ENCODE peak calls at places on chromosomes 16 and 17, in nine cellular contexts. S is foreskin fibroblast, B is adrenal gland, H is spleen, M is astrocyte of the spinal cord, Y is AG04450, G is BJ, W is uterus, A is left lung. V is an unnamed sample.

GRCh38 chr16:23227529-23227928 is 45.0 kb downstream of the SCNN1G start:
- DNase-seq in S (no peak), B (no peak), H (no peak), M (no peak), Y (no peak), G (no peak), W (no peak), A (no peak), V (no peak)

GRCh38 chr17:2436516-2436915 is 35.7 kb upstream of the MNT start:
- DNase-seq in S (no peak), B (no peak), H (no peak), M (no peak), Y (no peak), G (no peak), W (no peak), A (no peak), V (no peak)

GRCh38 chr17:81712468-81713003 is 452 bp downstream of the SLC25A10 start:
- DNase-seq in S (peak), B (no peak), H (no peak), M (no peak), Y (no peak), G (no peak), W (no peak), A (no peak), V (no peak)

GRCh38 chr17:82287849-82288601 is 14.5 kb upstream of the CSNK1D start:
- DNase-seq in S (peak), B (peak), H (no peak), M (peak), Y (peak), G (peak), W (peak), A (peak), V (no peak)

GRCh38 chr16:11224096-11224893 is 31.7 kb downstream of the SOCS1 start:
- DNase-seq in S (peak), B (peak), H (peak), M (no peak), Y (no peak), G (no peak), W (peak), A (peak), V (no peak)

GRCh38 chr16:47732122-47732805 is 271.1 kb downstream of the PHKB start:
- DNase-seq in S (peak), B (no peak), H (no peak), M (no peak), Y (peak), G (peak), W (no peak), A (no peak), V (peak)

GRCh38 chr16:89207993-89208392 is 7.7 kb upstream of the SLC22A31 start:
- DNase-seq in S (no peak), B (no peak), H (no peak), M (no peak), Y (no peak), G (no peak), W (no peak), A (no peak), V (no peak)

GRCh38 chr16:82152192-82152591 is 17.8 kb downstream of the MPHOSPH6 start:
- DNase-seq in S (no peak), B (no peak), H (no peak), M (no peak), Y (peak), G (no peak), W (no peak), A (no peak), V (no peak)

GRCh38 chr17:42281571-42282096 is 5.4 kb upstream of the STAT5B start:
- DNase-seq in S (no peak), B (peak), H (no peak), M (no peak), Y (no peak), G (no peak), W (no peak), A (no peak), V (no peak)

GRCh38 chr17:3534881-3535252 is 22.7 kb downstream of the TRPV3 start:
- DNase-seq in S (peak), B (peak), H (peak), M (peak), Y (no peak), G (no peak), W (no peak), A (no peak), V (no peak)

GRCh38 chr16:19014456-19014855 is 30.7 kb downstream of the TMC7 start:
- DNase-seq in S (no peak), B (no peak), H (no peak), M (no peak), Y (no peak), G (no peak), W (no peak), A (no peak), V (no peak)

GRCh38 chr17:1714980-1715802 is 5.0 kb upstream of the TLCD2 start:
- DNase-seq in S (peak), B (peak), H (peak), M (peak), Y (peak), G (peak), W (peak), A (peak), V (peak)

GRCh38 chr17:596763-597644 is 117.6 kb downstream of the VPS53 start:
- DNase-seq in S (peak), B (no peak), H (no peak), M (peak), Y (no peak), G (no peak), W (no peak), A (no peak), V (no peak)

GRCh38 chr17:19457046-19457445 is 46.0 kb downstream of the RNF112 start:
- DNase-seq in S (no peak), B (no peak), H (no peak), M (no peak), Y (no peak), G (no peak), W (no peak), A (no peak), V (no peak)

GRCh38 chr16:62913333-62913732 is 877.1 kb upstream of the CDH8 start:
- DNase-seq in S (no peak), B (no peak), H (no peak), M (no peak), Y (no peak), G (no peak), W (no peak), A (no peak), V (no peak)

GRCh38 chr16:74522160-74522559 is 84.8 kb downstream of the GLG1 start:
- DNase-seq in S (no peak), B (no peak), H (no peak), M (no peak), Y (no peak), G (no peak), W (no peak), A (no peak), V (no peak)

GRCh38 chr17:41547378-41547841 is 19.3 kb upstream of the KRT19 start:
- DNase-seq in S (no peak), B (no peak), H (no peak), M (no peak), Y (no peak), G (no peak), W (peak), A (no peak), V (no peak)

GRCh38 chr16:87465306-87465705 is 27.5 kb downstream of the ZCCHC14 start:
- DNase-seq in S (peak), B (peak), H (no peak), M (peak), Y (peak), G (peak), W (peak), A (peak), V (peak)

GRCh38 chr17:76736349-76737081 is 616 bp downstream of the SRSF2 start:
- DNase-seq in S (peak), B (peak), H (peak), M (peak), Y (no peak), G (no peak), W (peak), A (peak), V (no peak)

GRCh38 chr16:70402916-70403659 is 35.8 kb downstream of the ST3GAL2 start:
- DNase-seq in S (peak), B (no peak), H (no peak), M (no peak), Y (no peak), G (no peak), W (no peak), A (no peak), V (peak)

GRCh38 chr17:55496094-55496881 is 15.0 kb downstream of the SMIM36 start:
- DNase-seq in S (peak), B (no peak), H (no peak), M (peak), Y (peak), G (no peak), W (no peak), A (no peak), V (peak)

GRCh38 chr16:82331397-82331796 is 161.4 kb upstream of the MPHOSPH6 start:
- DNase-seq in S (no peak), B (no peak), H (no peak), M (no peak), Y (no peak), G (no peak), W (no peak), A (no peak), V (no peak)

GRCh38 chr17:67441052-67441738 is 64.1 kb downstream of the PITPNC1 start:
- DNase-seq in S (peak), B (peak), H (no peak), M (peak), Y (peak), G (peak), W (peak), A (no peak), V (no peak)

GRCh38 chr16:11819798-11820197 is 22.7 kb upstream of the ZC3H7A start:
- DNase-seq in S (no peak), B (no peak), H (no peak), M (no peak), Y (no peak), G (no peak), W (no peak), A (no peak), V (no peak)

GRCh38 chr16:58459344-58460218 is 40.4 kb upstream of the NDRG4 start:
- DNase-seq in S (peak), B (peak), H (no peak), M (peak), Y (no peak), G (no peak), W (peak), A (no peak), V (no peak)

GRCh38 chr17:56096026-56096807 is 57.1 kb upstream of the ANKFN1 start:
- DNase-seq in S (peak), B (no peak), H (no peak), M (peak), Y (no peak), G (no peak), W (no peak), A (no peak), V (no peak)

GRCh38 chr16:71263581-71263980 is 25.6 kb downstream of the CMTR2 start:
- DNase-seq in S (no peak), B (no peak), H (no peak), M (no peak), Y (no peak), G (no peak), W (no peak), A (no peak), V (no peak)

GRCh38 chr16:86225905-86226371 is 284.4 kb upstream of the FOXF1 start:
- DNase-seq in S (no peak), B (no peak), H (peak), M (no peak), Y (no peak), G (no peak), W (no peak), A (peak), V (no peak)

GRCh38 chr16:4194661-4195060 is 47.2 kb downstream of the SRL start:
- DNase-seq in S (no peak), B (no peak), H (no peak), M (no peak), Y (no peak), G (no peak), W (no peak), A (peak), V (no peak)

GRCh38 chr16:53922067-53922804 is 218.3 kb downstream of the FTO start:
- DNase-seq in S (no peak), B (no peak), H (no peak), M (no peak), Y (no peak), G (no peak), W (no peak), A (no peak), V (no peak)

GRCh38 chr17:74424658-74425057 is 7.2 kb upstream of the GPRC5C start:
- DNase-seq in S (no peak), B (no peak), H (no peak), M (no peak), Y (no peak), G (no peak), W (no peak), A (no peak), V (no peak)

GRCh38 chr16:75218256-75219076 is at the start of gene CTRB1:
- DNase-seq in S (no peak), B (peak), H (no peak), M (no peak), Y (no peak), G (no peak), W (no peak), A (no peak), V (no peak)

DNA sequence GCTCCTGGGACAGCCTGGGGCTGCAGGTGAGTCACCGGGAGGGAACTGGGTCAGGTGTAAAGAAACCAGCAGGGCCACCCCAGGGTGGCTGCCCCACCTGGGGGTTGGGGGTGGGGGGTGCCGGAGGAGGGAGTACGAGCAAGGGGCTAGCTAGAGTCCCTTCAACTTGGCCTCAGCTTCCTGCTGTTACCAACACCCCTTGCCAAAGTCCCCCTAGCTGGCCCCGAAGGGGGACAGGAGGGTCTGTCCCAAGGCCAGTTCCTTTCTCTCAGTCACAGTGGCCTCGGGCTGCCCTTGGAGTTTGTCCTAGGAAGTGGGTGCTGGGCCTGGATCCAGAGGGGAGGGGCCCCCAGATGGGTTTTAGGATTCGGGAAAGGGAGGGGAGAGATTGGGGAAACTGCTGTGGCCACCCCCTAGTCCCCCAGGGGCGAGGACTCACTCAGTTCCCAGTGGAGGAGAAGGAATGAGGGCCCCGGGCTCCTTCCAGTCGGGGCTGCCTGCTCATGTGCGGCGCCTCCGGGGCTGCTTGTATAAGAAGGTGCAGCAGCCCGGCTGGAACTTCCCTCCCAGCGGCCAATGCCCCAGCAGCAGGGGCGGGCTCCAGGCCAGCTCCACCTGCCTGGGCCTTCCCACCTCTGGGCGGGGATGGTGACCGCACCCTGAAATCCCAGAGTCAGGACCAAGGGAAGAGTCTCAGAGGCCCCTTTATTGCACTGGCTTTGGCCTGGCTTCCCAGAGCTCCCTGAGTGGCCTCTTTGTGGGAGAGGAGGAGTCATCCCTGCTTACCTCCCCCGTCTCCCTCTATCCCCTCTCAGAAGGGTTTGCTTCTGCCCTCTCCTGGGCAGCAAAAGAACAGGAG is 7.3 kb downstream of the ARHGAP27 start:
- DNase-seq in S (peak), B (no peak), H (peak), M (peak), Y (peak), G (no peak), W (no peak), A (peak), V (peak)
- H3K4me3 ChIP-seq in S (no peak), B (no peak), H (no peak), M (no peak), Y (no peak), G (no peak), W (no peak), A (peak), V (no peak)

GRCh38 chr17:30210901-30211300 is 24.6 kb downstream of the SLC6A4 start:
- DNase-seq in S (no peak), B (no peak), H (peak), M (no peak), Y (no peak), G (no peak), W (no peak), A (no peak), V (no peak)

GRCh38 chr17:30210366-30210765 is 25.1 kb downstream of the SLC6A4 start:
- DNase-seq in S (no peak), B (no peak), H (peak), M (no peak), Y (no peak), G (no peak), W (no peak), A (no peak), V (no peak)

GRCh38 chr17:30208214-30208613 is 27.3 kb downstream of the SLC6A4 start:
- DNase-seq in S (no peak), B (no peak), H (no peak), M (no peak), Y (no peak), G (no peak), W (no peak), A (no peak), V (no peak)

GRCh38 chr17:30211371-30211770 is 24.1 kb downstream of the SLC6A4 start:
- DNase-seq in S (no peak), B (no peak), H (peak), M (no peak), Y (no peak), G (no peak), W (no peak), A (no peak), V (no peak)

GRCh38 chr17:30207655-30208054 is 27.8 kb downstream of the SLC6A4 start:
- DNase-seq in S (no peak), B (no peak), H (peak), M (no peak), Y (no peak), G (no peak), W (no peak), A (no peak), V (no peak)
- H3K4me3 ChIP-seq in S (no peak), B (no peak), H (no peak), M (no peak), Y (no peak), G (no peak), W (no peak), A (no peak), V (no peak)

GRCh38 chr16:51759999-51760398 is 608.9 kb upstream of the SALL1 start:
- DNase-seq in S (no peak), B (no peak), H (no peak), M (no peak), Y (no peak), G (no peak), W (no peak), A (no peak), V (no peak)
- H3K4me3 ChIP-seq in S (no peak), B (no peak), H (no peak), M (no peak), Y (no peak), G (no peak), W (no peak), A (no peak), V (no peak)

GRCh38 chr17:14429084-14429483 is 128.2 kb downstream of the HS3ST3B1 start:
- DNase-seq in S (no peak), B (no peak), H (no peak), M (no peak), Y (no peak), G (no peak), W (no peak), A (no peak), V (no peak)
- H3K4me3 ChIP-seq in S (no peak), B (no peak), H (peak), M (no peak), Y (no peak), G (no peak), W (no peak), A (no peak), V (no peak)

DNA sequence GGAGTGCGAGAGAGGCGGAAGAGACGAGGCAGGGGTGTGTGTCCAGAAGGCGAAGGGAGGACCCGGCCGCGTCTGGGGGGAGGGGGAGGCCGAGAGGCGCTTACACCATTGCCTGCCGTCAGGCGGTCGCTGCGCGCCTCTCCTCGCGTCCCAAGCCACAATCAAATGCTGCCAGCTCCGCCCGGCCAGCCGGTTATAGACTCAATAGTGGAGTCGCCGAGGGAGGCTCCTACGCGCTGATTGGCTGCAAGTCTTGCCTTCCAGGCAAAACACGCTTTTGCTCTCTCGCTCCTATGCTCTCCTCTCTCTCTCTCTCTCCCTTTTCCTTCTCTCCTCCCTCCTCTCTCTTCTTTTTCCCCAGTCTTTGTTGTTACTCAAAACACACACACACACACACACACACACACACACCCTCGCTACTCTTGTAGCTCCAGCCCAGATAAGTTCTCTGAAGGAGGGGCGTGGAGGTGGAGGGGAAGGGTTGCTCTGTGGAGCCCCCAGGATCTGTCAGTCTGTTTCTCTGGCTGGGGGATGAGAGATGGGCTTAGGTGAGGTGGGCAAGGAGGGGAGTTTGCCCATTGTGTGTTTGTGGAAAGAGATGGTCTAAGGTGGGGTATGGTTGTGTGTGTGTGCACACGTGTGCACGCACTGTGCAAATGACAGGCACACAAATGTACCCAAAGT is at the start of gene DLX3:
- DNase-seq in S (peak), B (peak), H (no peak), M (peak), Y (no peak), G (peak), W (peak), A (peak), V (peak)
- H3K4me3 ChIP-seq in S (peak), B (no peak), H (peak), M (no peak), Y (peak), G (peak), W (peak), A (no peak), V (peak)

GRCh38 chr17:61221181-61221580 is 178.5 kb upstream of the TBX2 start:
- DNase-seq in S (no peak), B (no peak), H (no peak), M (no peak), Y (no peak), G (no peak), W (no peak), A (no peak), V (no peak)
- H3K4me3 ChIP-seq in S (no peak), B (no peak), H (no peak), M (no peak), Y (no peak), G (no peak), W (no peak), A (no peak), V (no peak)

GRCh38 chr17:29788045-29788444 is 142.0 kb downstream of the SSH2 start:
- DNase-seq in S (no peak), B (no peak), H (no peak), M (no peak), Y (no peak), G (no peak), W (no peak), A (no peak), V (no peak)

GRCh38 chr17:29791336-29791735 is 138.7 kb downstream of the SSH2 start:
- DNase-seq in S (no peak), B (no peak), H (no peak), M (no peak), Y (no peak), G (no peak), W (no peak), A (no peak), V (no peak)

GRCh38 chr17:29796652-29797051 is 133.4 kb downstream of the SSH2 start:
- DNase-seq in S (no peak), B (no peak), H (no peak), M (no peak), Y (no peak), G (no peak), W (no peak), A (no peak), V (no peak)

GRCh38 chr17:29789186-29790170 is 140.6 kb downstream of the SSH2 start:
- DNase-seq in S (no peak), B (no peak), H (no peak), M (no peak), Y (no peak), G (no peak), W (no peak), A (peak), V (no peak)

DNA sequence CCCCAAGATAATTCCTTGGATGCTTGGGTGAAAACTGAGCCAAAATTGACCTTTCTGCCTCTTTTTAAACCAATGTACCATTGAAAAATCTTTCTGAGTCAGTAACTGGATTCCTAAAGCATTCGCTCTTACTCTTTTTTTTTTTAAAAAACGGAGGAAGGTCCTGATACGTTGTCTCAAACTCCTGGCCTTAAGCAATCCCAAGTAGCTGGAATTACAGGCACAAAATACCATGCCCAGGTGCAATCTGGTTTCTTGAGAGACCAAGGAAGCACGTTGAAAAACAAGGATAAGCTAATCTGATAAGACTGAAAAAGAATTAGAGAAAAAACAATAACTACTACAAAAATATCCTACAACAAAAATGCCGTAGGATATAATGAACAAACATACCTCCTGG is 136.5 kb downstream of the SSH2 start:
- DNase-seq in S (no peak), B (no peak), H (no peak), M (no peak), Y (no peak), G (no peak), W (no peak), A (no peak), V (no peak)
- H3K4me3 ChIP-seq in S (no peak), B (no peak), H (no peak), M (no peak), Y (no peak), G (no peak), W (no peak), A (no peak), V (no peak)